ENCODE peak calls at places on chromosomes 11 and 22, in nine cellular contexts. Q is RPMI8226; J is iris pigment epithelial cell; I is epithelial cell of prostate; Z is HEK293T; B is NCI-H345; C is fibroblast of mammary gland; O is T-helper 2 cell; P is stimulated activated CD8-positive, alpha-beta memory T cell treated with anti-CD3 and anti-CD28 coated beads, Interleukin-15, amount 100 ng/mL, for 1 hour. N is an unnamed sample.

GRCh38 chr11:8631395-8632110 is 37.5 kb upstream of the STK33 start:
- DNase-seq in Q (peak; percentile 16), J (peak; percentile 95), I (no peak), Z (no peak), B (no peak), C (peak; percentile 92), O (no peak), P (no peak), N (no peak)

GRCh38 chr11:12702999-12703453 is 28.8 kb downstream of the TEAD1 start:
- DNase-seq in Q (no peak), J (no peak), I (no peak), Z (no peak), B (no peak), C (no peak), O (no peak), P (no peak), N (no peak)

GRCh38 chr11:1304376-1304775 is 5.1 kb downstream of the TOLLIP start:
- DNase-seq in Q (no peak), J (no peak), I (no peak), Z (no peak), B (no peak), C (no peak), O (no peak), P (no peak), N (no peak)

GRCh38 chr11:27487706-27488105 is 15.1 kb upstream of the LGR4 start:
- DNase-seq in Q (no peak), J (no peak), I (no peak), Z (no peak), B (no peak), C (no peak), O (no peak), P (no peak), N (no peak)

GRCh38 chr11:405976-406795 is 8.6 kb downstream of the SIGIRR start:
- DNase-seq in Q (no peak), J (no peak), I (no peak), Z (no peak), B (no peak), C (no peak), O (no peak), P (no peak), N (no peak)

GRCh38 chr22:29956680-29957079 is 73.7 kb downstream of the MTMR3 start:
- DNase-seq in Q (no peak), J (no peak), I (no peak), Z (no peak), B (no peak), C (no peak), O (no peak), P (no peak), N (no peak)

GRCh38 chr11:3004481-3004880 is 12.4 kb upstream of the NAP1L4 start:
- DNase-seq in Q (no peak), J (no peak), I (no peak), Z (no peak), B (no peak), C (no peak), O (no peak), P (no peak), N (no peak)

GRCh38 chr11:16184588-16184987 is 171.8 kb downstream of the SOX6 start:
- DNase-seq in Q (no peak), J (peak; percentile 79), I (peak; percentile 55), Z (no peak), B (peak; percentile 15), C (peak; percentile 72), O (no peak), P (no peak), N (no peak)

GRCh38 chr11:14418801-14419417 is 59.9 kb upstream of the RRAS2 start:
- DNase-seq in Q (no peak), J (peak; percentile 67), I (no peak), Z (peak; percentile 58), B (peak; percentile 9), C (peak; percentile 45), O (no peak), P (no peak), N (no peak)

GRCh38 chr11:7965386-7965785 is at the start of gene NLRP10:
- DNase-seq in Q (no peak), J (peak; percentile 55), I (peak; percentile 75), Z (no peak), B (no peak), C (peak; percentile 92), O (no peak), P (no peak), N (no peak)

GRCh38 chr22:35467788-35468187 is 67.8 kb downstream of the MCM5 start:
- DNase-seq in Q (no peak), J (peak; percentile 45), I (no peak), Z (no peak), B (no peak), C (peak; percentile 56), O (no peak), P (no peak), N (no peak)

GRCh38 chr22:50114221-50114981 is 24.6 kb downstream of the MOV10L1 start:
- DNase-seq in Q (no peak), J (peak; percentile 66), I (no peak), Z (no peak), B (peak; percentile 46), C (peak; percentile 66), O (no peak), P (no peak), N (no peak)

GRCh38 chr22:22036588-22036987 is 54.0 kb upstream of the TOP3B start:
- DNase-seq in Q (no peak), J (no peak), I (no peak), Z (no peak), B (no peak), C (no peak), O (no peak), P (no peak), N (no peak)

GRCh38 chr11:74135516-74135840 is 35.3 kb downstream of the C2CD3 start:
- DNase-seq in Q (no peak), J (no peak), I (no peak), Z (no peak), B (no peak), C (no peak), O (no peak), P (no peak), N (no peak)

GRCh38 chr22:43293661-43294392 is 49.3 kb downstream of the SCUBE1 start:
- DNase-seq in Q (peak; percentile 34), J (peak; percentile 58), I (peak; percentile 3), Z (no peak), B (peak; percentile 33), C (peak; percentile 62), O (no peak), P (no peak), N (no peak)

GRCh38 chr11:36034572-36035331 is 90.9 kb downstream of the LDLRAD3 start:
- DNase-seq in Q (no peak), J (peak; percentile 87), I (peak; percentile 24), Z (no peak), B (no peak), C (peak; percentile 81), O (no peak), P (no peak), N (no peak)

GRCh38 chr11:125202977-125203376 is 38.4 kb downstream of the PKNOX2 start:
- DNase-seq in Q (no peak), J (no peak), I (no peak), Z (no peak), B (no peak), C (no peak), O (no peak), P (no peak), N (no peak)

N was measured in CD4-positive, alpha-beta T cell.